ENCODE peak calls at places on chromosomes 5 and 9, in ten cellular contexts. V is CD8-positive, alpha-beta T cell; C is PC-3; B is mammary epithelial cell; L is epithelial cell of esophagus; D is endothelial cell; Z is AG04449; I is retinal pigment epithelial cell; R is adrenal gland; K is omental fat pad. S is an unnamed sample.

GRCh38 chr9:75545292-75545691 is 345.2 kb upstream of the PCSK5 start:
- DNase-seq in C (no peak), B (no peak), K (no peak), I (no peak), R (no peak), D (no peak), Z (no peak), V (no peak), L (no peak), S (no peak)

GRCh38 chr5:66987949-66988838 is 208.4 kb downstream of the CD180 start:
- DNase-seq in Z (no peak), R (no peak), K (no peak), B (no peak), V (no peak), D (no peak), L (peak), I (no peak), C (peak), S (no peak)

GRCh38 chr9:27548055-27548741 is 18.6 kb upstream of the MOB3B start:
- DNase-seq in B (peak), V (no peak), K (no peak), L (peak), D (no peak), I (no peak), R (no peak), Z (no peak), C (peak), S (no peak)

GRCh38 chr9:20209421-20210340 is 412.6 kb downstream of the MLLT3 start:
- DNase-seq in K (no peak), D (no peak), I (no peak), V (peak), R (no peak), Z (no peak), C (no peak), L (no peak), B (no peak), S (no peak)

GRCh38 chr5:148474025-148474511 is 90.3 kb downstream of the FBXO38 start:
- DNase-seq in I (no peak), R (peak), L (no peak), V (no peak), K (no peak), B (no peak), Z (no peak), D (no peak), C (no peak), S (no peak)

GRCh38 chr5:32283061-32283460 is 29.7 kb downstream of the MTMR12 start:
- DNase-seq in R (no peak), C (no peak), K (no peak), I (no peak), L (no peak), D (no peak), B (no peak), V (no peak), Z (no peak), S (no peak)

GRCh38 chr5:94908889-94909480 is 290.5 kb downstream of the SLF1 start:
- DNase-seq in L (peak), C (peak), Z (no peak), D (peak), R (no peak), K (no peak), B (peak), I (no peak), V (no peak), S (no peak)

GRCh38 chr9:692636-693459 is 148.6 kb upstream of the DMRT1 start:
- DNase-seq in L (peak), I (no peak), V (no peak), B (no peak), D (no peak), Z (no peak), K (no peak), C (no peak), R (no peak), S (no peak)

GRCh38 chr5:55896663-55897062 is 45.5 kb downstream of the IL31RA start:
- DNase-seq in L (no peak), R (no peak), C (no peak), B (no peak), D (no peak), V (no peak), K (no peak), I (no peak), Z (no peak), S (no peak)

GRCh38 chr5:169944115-169944514 is 36.2 kb downstream of the INSYN2B start:
- DNase-seq in C (no peak), R (no peak), K (no peak), L (peak), V (no peak), D (no peak), Z (no peak), B (peak), I (no peak), S (no peak)

GRCh38 chr5:179114756-179115155 is 54.6 kb downstream of the ZNF354C start:
- DNase-seq in K (no peak), D (no peak), R (no peak), V (no peak), I (no peak), L (no peak), Z (no peak), C (no peak), B (no peak), S (no peak)

GRCh38 chr5:73822276-73822988 is 196.4 kb downstream of the ARHGEF28 start:
- DNase-seq in I (no peak), Z (no peak), V (no peak), L (no peak), C (no peak), R (no peak), K (no peak), D (no peak), B (no peak), S (no peak)

GRCh38 chr5:98796197-98796972 is 22.9 kb downstream of the RGMB start:
- DNase-seq in R (no peak), K (no peak), V (peak), B (peak), I (no peak), Z (no peak), L (peak), C (peak), D (peak), S (peak)

GRCh38 chr9:3528466-3528865 is 2.7 kb upstream of the RFX3 start:
- DNase-seq in V (peak), K (no peak), R (no peak), L (no peak), D (no peak), C (no peak), Z (no peak), I (no peak), B (no peak), S (no peak)

GRCh38 chr5:38598994-38599611 is 42.7 kb upstream of the LIFR start:
- DNase-seq in K (no peak), D (no peak), R (no peak), C (peak), L (peak), I (no peak), B (peak), Z (peak), V (no peak), S (no peak)

GRCh38 chr5:112418412-112419049 is 546 bp downstream of the EPB41L4A start:
- DNase-seq in L (peak), R (no peak), D (peak), I (no peak), C (no peak), Z (no peak), K (no peak), B (peak), V (no peak), S (no peak)

GRCh38 chr5:41736641-41737040 is 133.6 kb downstream of the OXCT1 start:
- DNase-seq in V (no peak), K (no peak), I (no peak), L (no peak), B (no peak), C (no peak), R (no peak), Z (peak), D (no peak), S (no peak)

GRCh38 chr5:160548949-160549665 is 127.5 kb downstream of the PTTG1 start:
- DNase-seq in Z (no peak), R (no peak), B (peak), L (peak), D (no peak), I (no peak), C (no peak), K (no peak), V (no peak), S (no peak)

GRCh38 chr5:176620333-176620981 is 9.9 kb downstream of the SNCB start:
- DNase-seq in R (no peak), L (no peak), K (no peak), V (no peak), C (no peak), I (no peak), D (no peak), Z (no peak), B (no peak), S (no peak)

GRCh38 chr5:110105692-110106091 is 416.0 kb downstream of the MAN2A1 start:
- DNase-seq in K (no peak), D (no peak), Z (no peak), C (peak), B (peak), I (peak), V (no peak), R (peak), L (peak), S (no peak)

GRCh38 chr5:67934976-67935375 is 280.6 kb upstream of the PIK3R1 start:
- DNase-seq in C (no peak), R (no peak), B (no peak), D (no peak), Z (no peak), I (no peak), K (no peak), V (no peak), L (no peak), S (no peak)

GRCh38 chr9:134173127-134174072 is 9.0 kb upstream of the RNU6ATAC start:
- DNase-seq in C (no peak), K (no peak), R (no peak), D (no peak), V (no peak), I (no peak), L (no peak), Z (no peak), B (no peak), S (no peak)

GRCh38 chr9:109907400-109907799 is 127.4 kb downstream of the PALM2AKAP2 start:
- DNase-seq in R (peak), D (peak), I (no peak), V (no peak), B (no peak), C (no peak), L (peak), Z (no peak), K (no peak), S (no peak)

GRCh38 chr9:73683862-73684591 is 532.4 kb downstream of the ANXA1 start:
- DNase-seq in Z (no peak), K (no peak), B (peak), R (no peak), C (peak), I (no peak), L (peak), D (no peak), V (no peak), S (no peak)

GRCh38 chr9:136087741-136088480 is 7.2 kb downstream of the NACC2 start:
- DNase-seq in K (no peak), Z (no peak), C (no peak), I (no peak), V (no peak), B (no peak), D (no peak), L (no peak), R (peak), S (no peak)

GRCh38 chr9:134381671-134382505 is 55.6 kb downstream of the RXRA start:
- DNase-seq in D (peak), Z (no peak), R (no peak), C (no peak), V (peak), B (no peak), I (no peak), K (no peak), L (no peak), S (no peak)

GRCh38 chr9:101512116-101512515 is 21.5 kb upstream of the RNF20 start:
- DNase-seq in I (no peak), C (no peak), B (no peak), R (no peak), K (no peak), D (no peak), Z (no peak), V (no peak), L (no peak), S (no peak)

GRCh38 chr5:168128556-168128955 is 162.9 kb upstream of the WWC1 start:
- DNase-seq in V (no peak), I (no peak), D (no peak), K (no peak), B (no peak), Z (no peak), C (no peak), R (no peak), L (no peak), S (no peak)

GRCh38 chr5:131224387-131225191 is 39.3 kb upstream of the CDC42SE2 start:
- DNase-seq in Z (no peak), I (no peak), L (no peak), D (no peak), C (no peak), V (peak), B (no peak), K (no peak), R (peak), S (no peak)

GRCh38 chr5:10249948-10250803 is at the start of gene CCT5:
- DNase-seq in B (peak), C (peak), R (peak), L (peak), Z (peak), I (peak), K (peak), D (peak), V (peak), S (peak)

GRCh38 chr9:126885089-126885753 is 24.8 kb downstream of the ZBTB34 start:
- DNase-seq in L (no peak), V (no peak), D (peak), K (no peak), I (no peak), B (no peak), C (no peak), Z (no peak), R (no peak), S (peak)

GRCh38 chr5:169641253-169641652 is 4.2 kb downstream of the DOCK2 start:
- DNase-seq in I (no peak), D (peak), B (peak), Z (no peak), L (peak), V (no peak), C (peak), K (no peak), R (no peak), S (peak)

GRCh38 chr9:82637368-82637767 is 425.6 kb downstream of the RASEF start:
- DNase-seq in D (no peak), C (no peak), Z (no peak), I (no peak), B (no peak), R (no peak), K (no peak), V (no peak), L (no peak), S (no peak)

GRCh38 chr9:86241216-86241615 is 18.2 kb downstream of the C9orf153 start:
- DNase-seq in D (no peak), R (no peak), I (no peak), V (no peak), K (no peak), Z (no peak), C (no peak), L (no peak), B (peak), S (no peak)

GRCh38 chr9:105425817-105426433 is 21.9 kb upstream of the FSD1L start:
- DNase-seq in V (no peak), C (peak), B (no peak), K (no peak), D (no peak), L (peak), Z (no peak), R (no peak), I (no peak), S (no peak)

GRCh38 chr5:95530441-95530840 is 24.3 kb downstream of the SKIC3 start:
- DNase-seq in D (no peak), Z (peak), R (peak), I (no peak), L (peak), V (no peak), C (peak), B (peak), K (no peak), S (no peak)

GRCh38 chr5:22431406-22431805 is 421.7 kb downstream of the CDH12 start:
- DNase-seq in V (no peak), I (no peak), R (no peak), B (no peak), Z (no peak), D (no peak), C (no peak), K (no peak), L (peak), S (no peak)
- TF ChIP-seq CTCF in V (no peak), I (no peak), R (no peak), B (no peak), Z (no peak), D (no peak), C (no peak), K (no peak), L (peak), S (no peak)

DNA sequence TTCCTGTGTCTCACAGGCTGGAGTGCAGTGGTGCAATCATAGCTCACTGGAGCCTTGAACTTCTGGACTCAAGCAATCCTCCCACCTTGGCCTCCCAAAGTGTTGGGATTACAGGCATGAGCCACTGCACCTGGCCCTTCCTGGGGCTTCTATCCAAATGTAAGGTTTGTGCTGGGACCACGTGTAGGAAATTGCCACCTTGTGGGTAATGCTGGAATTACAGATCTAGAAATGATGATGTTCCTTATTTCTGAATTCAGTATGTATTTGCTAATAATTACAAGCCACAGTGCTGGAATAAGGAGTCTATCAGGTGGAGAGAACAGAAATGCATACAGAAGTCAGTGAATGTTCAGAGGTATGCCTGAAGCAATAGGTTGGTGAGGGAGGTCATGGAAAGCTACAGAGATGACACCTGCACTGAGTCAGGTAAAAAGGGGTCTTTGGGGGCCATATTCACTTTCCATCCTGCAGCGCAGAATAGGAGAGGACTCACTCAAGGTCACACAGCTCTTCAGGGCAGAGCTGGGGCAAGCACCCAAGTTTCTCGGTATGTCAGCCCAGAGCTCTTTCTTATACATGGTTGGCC is 8.8 kb upstream of the IGFBPL1 start:
- DNase-seq in V (no peak), C (peak), Z (no peak), I (no peak), R (no peak), B (peak), D (peak), K (no peak), L (peak), S (no peak)
- TF ChIP-seq CTCF in V (peak), C (peak), Z (peak), I (peak), R (peak), B (peak), D (peak), K (no peak), L (peak), S (peak)

DNA sequence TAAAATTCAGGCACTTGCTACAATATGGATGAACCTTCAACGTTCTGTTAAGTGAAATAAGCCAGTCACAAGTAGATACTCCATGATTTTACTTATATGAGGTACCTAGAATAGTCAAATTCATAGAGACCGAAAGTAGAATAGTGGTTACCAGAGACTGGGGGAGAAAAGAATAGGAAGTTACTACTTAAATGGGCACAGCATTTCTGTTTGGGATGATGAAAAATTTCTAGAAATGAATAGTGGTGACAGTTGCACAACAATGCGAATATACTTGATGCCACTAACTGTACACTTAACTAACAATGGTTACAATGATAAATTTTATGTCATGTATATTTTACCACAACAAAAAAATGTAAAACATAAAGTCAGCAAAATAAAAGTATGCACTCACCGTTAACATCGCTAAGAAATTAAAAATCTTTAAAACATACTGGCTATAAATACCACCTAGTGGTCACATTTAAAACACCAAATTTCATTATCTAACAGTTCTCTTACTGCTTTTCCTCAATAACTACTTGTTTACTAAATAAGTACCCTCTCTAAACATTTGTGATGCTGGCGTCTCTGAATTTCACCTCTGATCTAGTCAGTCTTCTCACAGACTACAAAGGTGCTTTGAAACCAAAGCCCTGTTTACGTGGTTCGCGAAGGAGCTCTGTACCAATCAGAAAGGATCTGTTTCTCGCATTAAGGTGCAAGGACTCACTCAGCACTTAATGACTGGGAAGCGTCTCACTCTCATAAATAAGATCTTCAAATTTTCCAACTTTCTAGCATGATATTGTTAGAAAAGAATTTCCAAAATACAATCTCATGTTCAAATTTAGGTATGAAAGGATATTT is 22.7 kb downstream of the KIF3A start:
- DNase-seq in C (peak), Z (no peak), I (no peak), V (no peak), B (peak), D (no peak), K (no peak), L (peak), R (no peak), S (no peak)
- TF ChIP-seq CTCF in C (peak), Z (no peak), I (peak), V (peak), B (peak), D (peak), K (no peak), L (peak), R (peak), S (peak)

GRCh38 chr9:98488578-98489312 is 220.0 kb downstream of the GABBR2 start:
- DNase-seq in K (no peak), L (peak), R (no peak), I (peak), C (peak), Z (peak), B (peak), V (no peak), D (no peak), S (no peak)
- TF ChIP-seq CTCF in K (no peak), L (no peak), R (no peak), I (no peak), C (peak), Z (no peak), B (no peak), V (no peak), D (no peak), S (no peak)

GRCh38 chr9:120845255-120845654 is 2.5 kb upstream of the PSMD5 start:
- DNase-seq in I (no peak), Z (no peak), D (no peak), C (no peak), V (no peak), R (no peak), B (no peak), L (peak), K (no peak), S (no peak)

GRCh38 chr9:120839146-120839545 is 3.6 kb downstream of the PSMD5 start:
- DNase-seq in C (peak), I (peak), Z (no peak), K (no peak), V (no peak), R (no peak), D (no peak), B (no peak), L (no peak), S (no peak)

GRCh38 chr9:120841930-120842684 is 615 bp downstream of the PSMD5 start:
- DNase-seq in Z (no peak), K (no peak), I (no peak), B (no peak), C (peak), R (no peak), L (peak), D (no peak), V (no peak), S (no peak)

GRCh38 chr9:120846251-120846869 is 3.6 kb upstream of the PSMD5 start:
- DNase-seq in K (no peak), B (no peak), D (no peak), L (no peak), C (no peak), Z (no peak), R (no peak), V (peak), I (no peak), S (no peak)

DNA sequence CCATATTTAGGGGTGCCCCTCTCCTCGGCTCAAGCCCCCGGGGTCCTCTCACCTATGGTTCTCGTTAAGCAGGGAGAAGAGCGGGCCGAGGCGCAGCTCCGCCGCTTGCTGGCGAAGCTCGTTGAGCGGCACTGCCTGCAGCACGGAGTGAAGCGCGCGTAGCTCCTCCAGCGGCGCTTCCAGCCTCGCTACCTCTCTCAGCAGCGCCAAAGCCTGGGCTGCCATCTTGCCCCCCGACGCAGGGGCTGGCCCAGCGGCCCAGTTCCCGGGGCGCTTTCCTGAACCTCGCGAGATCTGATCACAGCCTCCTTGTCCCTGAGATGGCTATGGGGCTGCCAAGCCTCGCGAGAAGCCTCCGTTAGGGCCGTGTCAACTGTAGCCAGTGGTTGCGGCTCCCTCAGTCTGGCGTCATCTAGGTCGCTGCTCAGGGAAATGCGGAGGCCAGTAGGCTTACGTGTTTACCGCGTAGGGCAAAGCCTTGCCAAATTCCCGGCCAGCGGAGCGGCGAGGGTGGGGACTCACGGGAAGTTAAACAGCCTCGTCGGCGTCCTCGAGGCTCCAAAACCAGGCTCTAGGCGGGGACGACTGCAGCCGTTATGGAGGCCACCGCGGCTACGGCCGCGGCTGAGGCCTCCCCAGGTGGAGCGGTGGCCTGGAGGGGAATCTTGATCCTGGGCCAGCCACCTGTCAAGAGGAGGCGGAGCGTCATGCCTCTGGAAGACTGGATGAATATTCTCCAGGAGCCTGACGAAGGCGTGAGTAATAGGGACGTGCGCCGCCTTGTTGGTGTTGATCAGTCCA is at the start of gene PSMD5:
- DNase-seq in K (peak), C (peak), R (peak), D (peak), I (peak), Z (peak), V (peak), B (peak), L (peak), S (peak)
- TF ChIP-seq CTCF in K (no peak), C (no peak), R (no peak), D (no peak), I (no peak), Z (peak), V (no peak), B (no peak), L (no peak), S (peak)